ENCODE peak calls at places on chromosome 16, in eight cellular contexts. M, J, I, N, S, L, F and Q are unnamed samples.

GRCh38 chr16:1492923-1493745 is at the start of gene TELO2:
- DNase-seq in M (peak), S (peak), F (peak), I (peak), J (peak), L (peak), N (peak), Q (peak)

GRCh38 chr16:46862555-46863447 is 21.4 kb upstream of the GPT2 start:
- DNase-seq in L (no peak), F (no peak), S (no peak), M (peak), I (no peak), N (no peak), J (no peak), Q (peak)

GRCh38 chr16:2009791-2010510 is at the start of gene ZNF598:
- DNase-seq in N (peak), F (peak), M (peak), S (peak), I (peak), J (peak), L (no peak), Q (peak)

GRCh38 chr16:4882261-4882632 is 35.0 kb downstream of the UBN1 start:
- DNase-seq in N (no peak), J (no peak), I (no peak), M (peak), L (no peak), F (peak), S (no peak), Q (no peak)

GRCh38 chr16:69404275-69404805 is 18.5 kb upstream of the TERF2 start:
- DNase-seq in L (no peak), J (peak), F (peak), S (no peak), I (no peak), N (no peak), M (peak), Q (peak)

GRCh38 chr16:3059041-3059722 is 6.3 kb upstream of the IL32 start:
- DNase-seq in I (peak), J (peak), S (peak), M (peak), L (no peak), F (peak), N (peak), Q (peak)

GRCh38 chr16:48901712-48902374 is 291.9 kb upstream of the N4BP1 start:
- DNase-seq in S (no peak), N (no peak), I (no peak), M (no peak), L (no peak), J (no peak), F (no peak), Q (no peak)

GRCh38 chr16:81798311-81799137 is 19.4 kb downstream of the PLCG2 start:
- DNase-seq in L (no peak), J (peak), N (no peak), I (no peak), F (no peak), S (no peak), M (no peak), Q (no peak)

GRCh38 chr16:10077861-10078260 is 104.4 kb downstream of the GRIN2A start:
- DNase-seq in N (no peak), F (no peak), L (no peak), S (no peak), M (no peak), J (no peak), I (no peak), Q (no peak)

GRCh38 chr16:51524555-51525373 is 373.7 kb upstream of the SALL1 start:
- DNase-seq in I (no peak), F (peak), M (peak), S (no peak), L (no peak), N (no peak), J (no peak), Q (peak)

DNA sequence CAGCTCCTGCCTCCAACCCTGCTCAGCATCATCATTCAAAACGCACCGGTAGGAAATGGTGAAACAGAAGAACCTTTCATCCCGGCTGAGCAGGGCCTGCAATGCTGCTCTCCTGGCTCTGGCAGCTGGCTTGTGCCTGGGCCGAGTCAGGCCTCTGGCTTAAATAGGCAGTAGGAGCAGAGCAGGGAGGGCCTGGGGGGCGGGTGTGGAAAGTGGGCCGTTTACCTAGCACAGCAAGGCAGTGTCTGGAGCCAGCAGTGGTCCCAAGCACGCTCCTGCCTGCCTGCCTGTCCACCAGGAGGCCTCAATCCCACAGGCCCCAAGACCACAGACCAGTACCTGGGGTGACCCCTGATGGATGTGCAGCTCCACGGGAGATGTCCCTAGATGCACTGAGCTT is 59.3 kb downstream of the SMPD3 start:
- DNase-seq in S (no peak), F (no peak), J (no peak), N (no peak), M (no peak), L (no peak), I (no peak), Q (no peak)
- TF ChIP-seq CTCF in S (no peak), F (no peak), J (no peak), N (no peak), M (no peak), L (no peak), I (no peak), Q (no peak)

GRCh38 chr16:56941856-56942331 is 10.0 kb downstream of the HERPUD1 start:
- DNase-seq in S (no peak), I (no peak), L (no peak), F (no peak), N (no peak), J (no peak), M (no peak), Q (no peak)

GRCh38 chr16:56936950-56937349 is 5.0 kb downstream of the HERPUD1 start:
- DNase-seq in J (no peak), M (no peak), N (no peak), F (no peak), I (no peak), S (no peak), L (no peak), Q (no peak)

GRCh38 chr16:56938664-56939513 is 6.9 kb downstream of the HERPUD1 start:
- DNase-seq in M (no peak), F (no peak), S (no peak), I (no peak), L (no peak), J (no peak), N (no peak), Q (no peak)

GRCh38 chr16:56941092-56941491 is 9.2 kb downstream of the HERPUD1 start:
- DNase-seq in I (no peak), F (no peak), L (no peak), N (no peak), J (no peak), S (no peak), M (no peak), Q (no peak)

GRCh38 chr16:56939801-56940200 is 7.9 kb downstream of the HERPUD1 start:
- DNase-seq in S (no peak), I (no peak), N (no peak), F (no peak), L (no peak), M (no peak), J (no peak), Q (no peak)
- TF ChIP-seq CTCF in S (no peak), I (no peak), N (no peak), F (no peak), L (no peak), M (no peak), J (no peak), Q (no peak)

GRCh38 chr16:77724174-77724573 is 1.9 kb downstream of the NUDT7 start:
- DNase-seq in N (no peak), S (no peak), F (no peak), M (no peak), J (no peak), L (no peak), I (no peak), Q (no peak)

GRCh38 chr16:77723108-77723514 is 797 bp downstream of the NUDT7 start:
- DNase-seq in I (peak), J (no peak), L (no peak), M (peak), F (peak), N (peak), S (peak), Q (peak)

GRCh38 chr16:77721752-77722314 is 481 bp upstream of the NUDT7 start:
- DNase-seq in N (no peak), L (no peak), S (no peak), F (no peak), J (no peak), I (no peak), M (no peak), Q (no peak)

DNA sequence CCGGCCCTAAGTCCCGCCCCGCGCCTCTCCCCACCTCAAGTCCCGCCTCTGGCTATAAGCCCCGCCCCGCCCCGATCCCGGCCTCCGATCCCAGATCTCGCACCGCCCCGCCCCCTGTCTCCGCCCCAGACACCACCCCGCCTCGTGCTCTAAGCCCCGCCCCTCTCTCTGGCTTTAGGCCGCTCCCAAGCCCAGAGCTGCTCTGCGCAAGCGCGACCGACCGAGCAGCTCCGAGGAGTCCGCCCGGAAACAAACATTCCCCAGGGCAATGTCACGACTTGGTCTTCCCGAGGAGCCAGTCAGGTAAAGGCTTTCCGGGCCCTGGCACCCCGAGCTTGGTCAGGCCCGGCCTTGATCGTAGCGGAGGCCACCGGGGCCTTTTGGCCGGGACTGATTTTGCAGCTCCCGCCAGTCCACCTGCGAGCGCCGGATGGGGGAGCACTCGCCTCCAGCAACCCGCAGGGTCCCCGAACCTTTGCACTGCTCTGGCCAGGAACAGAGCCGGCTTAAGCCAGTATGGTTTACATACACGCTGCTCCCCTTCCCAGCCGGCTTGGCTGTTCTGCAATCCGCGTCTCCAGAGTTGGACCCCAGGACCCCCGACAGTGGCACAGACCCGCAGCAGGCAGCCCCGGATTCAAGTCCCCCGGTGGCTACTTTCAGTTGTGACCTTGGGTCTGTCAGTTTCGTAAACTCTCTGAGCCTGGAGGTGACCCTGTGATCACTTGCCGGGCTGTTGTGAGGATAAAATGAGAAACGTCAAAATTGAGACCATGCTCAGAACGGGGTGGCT is at the start of gene NUDT7:
- DNase-seq in N (peak), S (peak), J (peak), F (peak), M (peak), L (peak), I (peak), Q (peak)
- TF ChIP-seq CTCF in N (peak), S (no peak), J (no peak), F (peak), M (peak), L (peak), I (no peak), Q (no peak)

DNA sequence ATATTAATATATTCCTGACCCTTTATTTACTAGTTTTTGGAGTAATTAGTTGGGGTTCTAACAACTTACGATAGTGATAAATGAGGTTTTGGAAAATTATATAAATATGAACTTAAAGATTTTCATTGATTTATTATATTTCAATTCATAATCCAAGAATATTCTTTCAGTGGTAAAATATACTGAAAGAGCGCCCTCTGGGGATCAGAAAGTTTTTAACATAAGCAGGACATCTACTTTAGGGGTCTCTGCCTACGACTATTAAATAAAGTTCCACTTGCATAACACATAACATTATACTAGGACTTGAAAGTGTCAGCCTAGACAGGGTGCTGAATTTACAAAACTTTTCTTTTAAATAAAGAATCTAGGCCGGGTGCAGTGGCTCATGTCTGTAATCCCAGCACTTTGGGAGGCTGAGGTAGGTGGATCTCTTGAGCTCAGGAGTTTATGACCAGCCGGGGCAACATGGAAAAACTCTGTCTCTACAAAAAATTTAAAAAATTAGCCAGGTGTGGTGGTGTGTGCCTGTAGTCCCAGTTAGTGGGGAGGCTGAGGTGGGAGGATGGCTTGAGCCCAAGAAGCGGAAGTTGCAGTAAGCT is 15.6 kb downstream of the RFWD3 start:
- DNase-seq in M (no peak), L (no peak), I (no peak), S (no peak), J (no peak), F (peak), N (no peak), Q (no peak)
- TF ChIP-seq CTCF in M (peak), L (peak), I (peak), S (no peak), J (peak), F (peak), N (peak), Q (peak)

GRCh38 chr16:35146031-35146710 is 1686.8 kb downstream of the TP53TG3F start:
- DNase-seq in F (no peak), I (no peak), S (no peak), J (peak), L (no peak), M (no peak), N (no peak), Q (no peak)
- TF ChIP-seq CTCF in F (no peak), I (no peak), S (no peak), J (no peak), L (no peak), M (no peak), N (no peak), Q (no peak)

GRCh38 chr16:28326881-28327610 is 34.7 kb downstream of the SBK1 start:
- DNase-seq in L (no peak), F (peak), J (no peak), S (peak), I (peak), M (peak), N (peak), Q (peak)
- TF ChIP-seq CTCF in L (peak), F (peak), J (peak), S (peak), I (peak), M (peak), N (peak), Q (peak)

DNA sequence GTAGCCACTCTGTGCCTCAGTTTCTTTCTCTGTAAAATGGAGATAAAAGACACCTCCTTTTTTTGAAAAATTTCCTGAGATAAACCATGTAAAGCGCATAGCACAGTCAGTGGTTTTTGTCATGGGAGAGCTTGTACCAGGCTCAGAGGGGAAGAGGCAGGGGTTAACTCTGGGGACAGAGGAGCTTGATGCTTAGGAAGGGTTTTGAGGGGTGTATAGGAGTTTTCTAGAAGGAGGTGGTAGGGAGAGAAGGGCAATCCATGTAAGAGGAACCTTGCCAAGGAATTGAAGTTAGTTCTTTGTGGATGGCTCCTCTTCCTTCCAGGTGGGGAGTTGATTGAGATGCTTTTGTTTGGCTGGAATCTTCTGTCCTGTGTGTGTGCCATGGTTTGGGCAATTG is 131.9 kb upstream of the GSE1 start:
- DNase-seq in N (no peak), M (no peak), I (no peak), S (no peak), L (no peak), F (no peak), J (no peak), Q (no peak)
- TF ChIP-seq CTCF in N (no peak), M (no peak), I (no peak), S (no peak), L (no peak), F (no peak), J (no peak), Q (no peak)

GRCh38 chr16:78045865-78046581 is 23.7 kb downstream of the CLEC3A start:
- DNase-seq in J (no peak), S (peak), L (no peak), N (peak), F (peak), M (peak), I (peak), Q (peak)
- TF ChIP-seq CTCF in J (no peak), S (no peak), L (no peak), N (no peak), F (no peak), M (peak), I (no peak), Q (no peak)